ENCODE peak calls at places on chromosomes 6 and 20, in eight cellular contexts. V, B, E, G, N, Z, T and L are unnamed samples.
A peak's percentile ranks its signal among the peaks of the same experiment; 100 is the strongest.

GRCh38 chr6:35359744-35360348 is 17.5 kb downstream of the PPARD start:
- DNase-seq in B (no peak), T (no peak), E (no peak), N (no peak), V (no peak), Z (no peak), G (no peak), L (no peak)

GRCh38 chr6:75563032-75563431 is 38.6 kb upstream of the SENP6 start:
- DNase-seq in N (no peak), Z (peak; percentile 48), T (no peak), B (peak; percentile 37), V (no peak), E (no peak), G (peak; percentile 48), L (peak; percentile 30)

GRCh38 chr6:63245908-63246307 is 34.6 kb downstream of the FKBP1C start:
- DNase-seq in B (peak; percentile 40), V (no peak), G (no peak), E (no peak), T (no peak), N (no peak), Z (peak; percentile 3), L (no peak)

GRCh38 chr20:62362991-62363919 is 3.9 kb downstream of the LAMA5 start:
- DNase-seq in B (no peak), V (no peak), G (peak; percentile 62), N (no peak), T (peak; percentile 68), E (peak; percentile 27), Z (no peak), L (no peak)

GRCh38 chr6:36313628-36313895 is 23.1 kb downstream of the BNIP5 start:
- DNase-seq in N (no peak), Z (no peak), V (no peak), T (no peak), B (no peak), E (no peak), G (no peak), L (no peak)

GRCh38 chr6:710601-711571 is 17.9 kb upstream of the EXOC2 start:
- DNase-seq in B (no peak), Z (no peak), N (peak; percentile 91), E (peak; percentile 60), G (peak; percentile 75), T (peak; percentile 92), V (peak; percentile 34), L (no peak)

GRCh38 chr6:161295784-161296183 is 21.9 kb upstream of the AGPAT4 start:
- DNase-seq in B (no peak), E (no peak), V (no peak), Z (no peak), G (no peak), N (no peak), T (no peak), L (no peak)

GRCh38 chr6:81451787-81452186 is 300.7 kb downstream of the TENT5A start:
- DNase-seq in V (no peak), N (no peak), T (no peak), Z (peak; percentile 98), B (peak; percentile 69), E (no peak), G (no peak), L (no peak)

GRCh38 chr6:69867075-69867911 is 937 bp downstream of the COL19A1 start:
- DNase-seq in E (peak; percentile 54), Z (no peak), G (peak; percentile 72), N (peak; percentile 93), V (no peak), T (peak; percentile 94), B (peak; percentile 12), L (peak; percentile 7)

GRCh38 chr6:41097467-41098090 is 24.8 kb downstream of the NFYA start:
- DNase-seq in E (no peak), T (no peak), V (no peak), N (no peak), B (no peak), Z (no peak), G (no peak), L (no peak)

GRCh38 chr6:56852611-56853010 is 102.3 kb upstream of the BEND6 start:
- DNase-seq in Z (no peak), V (no peak), B (no peak), N (no peak), E (no peak), T (no peak), G (no peak), L (no peak)

GRCh38 chr20:53657732-53658131 is 64.1 kb upstream of the ZNF217 start:
- DNase-seq in N (no peak), T (no peak), V (no peak), Z (no peak), B (no peak), E (no peak), G (no peak), L (no peak)

GRCh38 chr6:13001951-13002350 is 285.4 kb downstream of the PHACTR1 start:
- DNase-seq in B (no peak), G (no peak), N (no peak), T (no peak), E (no peak), Z (no peak), V (no peak), L (no peak)

GRCh38 chr6:150297327-150298028 is 71.3 kb upstream of the IYD start:
- DNase-seq in E (peak; percentile 35), G (no peak), V (peak; percentile 69), B (no peak), N (no peak), Z (no peak), T (no peak), L (peak; percentile 56)

GRCh38 chr6:150298676-150299075 is 70.1 kb upstream of the IYD start:
- DNase-seq in T (no peak), E (no peak), B (no peak), N (no peak), V (no peak), G (no peak), Z (no peak), L (no peak)

GRCh38 chr6:150296890-150297289 is 71.9 kb upstream of the IYD start:
- DNase-seq in N (no peak), E (no peak), B (no peak), V (no peak), G (no peak), T (no peak), Z (no peak), L (no peak)

GRCh38 chr6:150299873-150300485 is 68.8 kb upstream of the IYD start:
- DNase-seq in V (no peak), T (no peak), E (no peak), N (no peak), G (no peak), B (no peak), Z (no peak), L (no peak)

DNA sequence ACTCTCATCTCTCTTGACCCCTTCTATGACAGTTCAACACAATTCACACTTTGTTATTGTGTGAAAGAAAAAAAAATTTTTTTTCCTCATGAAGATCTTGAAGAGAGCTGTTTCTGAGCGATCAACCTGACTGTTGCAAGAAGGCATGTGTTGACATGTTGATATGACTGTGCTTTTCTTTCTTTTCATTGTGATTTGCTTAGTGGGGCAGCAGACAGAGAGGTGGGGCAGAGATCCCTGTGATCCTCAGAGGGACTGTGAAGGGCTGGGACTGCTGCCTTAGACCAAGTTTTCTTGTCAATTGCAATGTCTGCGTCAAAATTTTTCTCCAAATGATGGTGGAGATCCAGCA is 70.8 kb upstream of the IYD start:
- DNase-seq in T (no peak), E (no peak), G (no peak), B (no peak), Z (no peak), N (no peak), V (no peak), L (no peak)
- TF ChIP-seq POLR2AphosphoS5 in T (no peak), E (no peak), G (no peak), B (no peak), Z (no peak), N (no peak), V (no peak), L (no peak)

DNA sequence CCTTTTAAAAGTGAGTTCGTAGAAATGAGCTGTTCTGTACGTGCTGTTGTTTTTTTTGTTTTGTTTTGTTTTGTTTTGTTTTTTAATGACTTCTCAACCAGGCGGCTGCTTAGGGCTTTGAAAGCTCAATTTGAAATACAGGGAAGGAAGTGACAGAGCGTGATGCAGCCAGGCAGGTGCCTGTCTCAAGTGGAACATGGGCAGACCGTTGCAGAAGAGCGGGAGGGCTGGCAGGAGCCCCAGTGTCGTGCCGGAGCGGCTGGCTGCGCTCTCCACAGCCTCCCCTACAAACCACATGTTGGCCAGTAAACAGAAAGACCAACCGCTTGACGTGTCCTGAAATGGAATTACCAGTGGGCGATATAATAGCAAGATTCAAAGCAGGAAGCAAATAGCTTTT is 164.9 kb upstream of the RREB1 start:
- DNase-seq in G (no peak), Z (no peak), B (no peak), E (peak; percentile 24), V (peak; percentile 49), T (peak; percentile 84), N (peak; percentile 85), L (no peak)
- TF ChIP-seq POLR2A in G (no peak), Z (no peak), B (no peak), E (no peak), V (no peak), T (no peak), N (no peak), L (no peak)

GRCh38 chr6:92849636-92850035 is 569.7 kb downstream of the EPHA7 start:
- DNase-seq in T (no peak), E (no peak), N (no peak), G (no peak), B (no peak), V (no peak), Z (no peak), L (no peak)

GRCh38 chr6:92848459-92848858 is 570.9 kb downstream of the EPHA7 start:
- DNase-seq in N (no peak), T (no peak), E (no peak), B (no peak), Z (no peak), G (no peak), V (no peak), L (no peak)

GRCh38 chr6:92847988-92848387 is 571.4 kb downstream of the EPHA7 start:
- DNase-seq in V (no peak), E (no peak), T (no peak), Z (no peak), G (no peak), B (no peak), N (no peak), L (no peak)

GRCh38 chr6:92848901-92849300 is 570.5 kb downstream of the EPHA7 start:
- DNase-seq in Z (no peak), N (no peak), G (no peak), V (no peak), E (no peak), B (no peak), T (no peak), L (no peak)
- TF ChIP-seq POLR2AphosphoS5 in Z (no peak), N (no peak), G (no peak), V (no peak), E (no peak), B (no peak), T (no peak), L (no peak)

DNA sequence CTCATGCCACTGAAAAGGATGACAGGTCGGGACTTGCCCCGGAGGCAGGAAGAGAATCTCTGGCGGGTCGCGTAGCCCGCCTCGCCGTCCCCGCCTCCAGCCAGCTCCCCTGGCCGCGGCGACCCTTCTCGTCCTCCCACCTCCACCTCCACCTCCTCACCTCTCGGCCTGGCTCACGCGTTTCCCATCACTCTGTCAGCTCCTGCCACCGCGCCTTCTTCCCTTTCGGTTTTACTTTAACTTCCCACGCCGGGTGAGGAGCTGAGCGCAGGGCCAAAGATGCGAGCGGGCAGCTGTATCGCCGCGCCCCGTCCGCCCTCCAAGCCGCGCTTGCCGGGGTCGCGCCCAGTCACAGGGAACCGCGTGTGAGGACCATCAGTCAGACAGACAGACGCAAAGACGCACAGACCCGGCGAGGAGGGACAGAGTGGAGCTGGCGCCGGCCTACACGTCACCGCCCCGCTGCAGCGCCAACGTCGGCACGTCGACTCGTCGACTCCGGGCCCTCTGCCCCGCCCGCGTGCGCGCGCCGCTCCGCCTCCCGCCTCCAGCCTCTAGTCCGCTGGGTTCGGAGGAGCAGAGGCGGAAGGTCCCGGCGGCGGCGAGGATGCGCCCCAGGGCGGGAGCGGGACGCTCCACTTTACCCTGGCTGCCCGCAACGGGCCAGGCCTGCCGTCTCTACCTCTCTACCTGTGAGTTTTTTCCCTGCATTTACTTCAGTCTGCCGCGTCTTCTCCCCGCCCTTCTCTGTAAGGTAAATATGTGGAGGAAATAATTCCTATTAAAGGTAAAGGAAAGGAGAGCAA is at the start of gene ASCC3:
- DNase-seq in N (peak; percentile 99), G (peak; percentile 93), V (peak; percentile 81), B (peak; percentile 78), Z (peak; percentile 75), T (peak; percentile 100), E (peak; percentile 96), L (peak; percentile 83)
- TF ChIP-seq POLR2A in N (peak; percentile 39), G (peak; percentile 90), V (peak; percentile 20), B (peak; percentile 90), Z (peak; percentile 94), T (no peak), E (peak; percentile 76), L (peak; percentile 93)